ENCODE peak calls at places on chromosomes 11 and 22, in six cellular contexts. C is HCT116, Y is K562, O is H1, J is GM12878, E is HepG2. N is an unnamed sample. For H3K4me1, the result is how much of the 10 kb centered on the place peaks cover.

GRCh38 chr22:17171313-17172171 is 12.5 kb upstream of the HDHD5 start:
- DNase-seq in E (peak), J (no peak), Y (peak), C (peak), O (peak), N (peak)

GRCh38 chr11:66216911-66217310 is 51.5 kb upstream of the RAB1B start:
- DNase-seq in Y (no peak), E (no peak), O (no peak), C (no peak), J (no peak), N (no peak)

GRCh38 chr11:32312865-32313403 is 122.4 kb downstream of the WT1 start:
- DNase-seq in O (no peak), E (peak), Y (peak), J (no peak), C (peak), N (no peak)

GRCh38 chr22:33126881-33127280 is 68.7 kb upstream of the SYN3 start:
- DNase-seq in Y (no peak), E (peak), O (peak), J (no peak), C (no peak), N (peak)

GRCh38 chr11:1478011-1478410 is 8.6 kb downstream of the MOB2 start:
- DNase-seq in O (no peak), C (no peak), E (no peak), J (no peak), Y (no peak), N (no peak)

GRCh38 chr22:30948930-30949342 is 19.6 kb downstream of the MORC2 start:
- DNase-seq in O (no peak), E (no peak), J (no peak), Y (no peak), C (no peak), N (no peak)

GRCh38 chr11:468493-468892 is 18.4 kb downstream of the PTDSS2 start:
- DNase-seq in E (no peak), O (no peak), Y (no peak), J (no peak), C (no peak), N (no peak)

GRCh38 chr22:22598144-22598543 is 39.1 kb upstream of the PRAME start:
- DNase-seq in E (no peak), O (no peak), J (no peak), C (no peak), Y (no peak), N (no peak)

GRCh38 chr22:24006914-24007214 is 1.6 kb upstream of the GSTT4 start:
- DNase-seq in Y (no peak), C (no peak), J (no peak), O (no peak), E (no peak), N (no peak)

GRCh38 chr11:73157141-73158010 is 15.3 kb upstream of the FCHSD2 start:
- DNase-seq in E (peak), O (no peak), C (no peak), J (no peak), Y (no peak), N (no peak)

GRCh38 chr22:47055073-47055355 is 292.6 kb downstream of the TBC1D22A start:
- DNase-seq in J (no peak), Y (no peak), E (no peak), O (no peak), C (no peak), N (no peak)

GRCh38 chr11:63914896-63915681 is 1.9 kb downstream of the RCOR2 start:
- DNase-seq in Y (peak), O (no peak), C (no peak), J (no peak), E (no peak), N (no peak)

GRCh38 chr11:95675585-95675984 is 114.0 kb downstream of the FAM76B start:
- DNase-seq in J (no peak), Y (no peak), C (no peak), E (no peak), O (no peak), N (no peak)

GRCh38 chr11:42407379-42407778 is 904.4 kb upstream of the API5 start:
- DNase-seq in C (no peak), O (peak), E (no peak), Y (no peak), J (no peak), N (peak)

GRCh38 chr11:106493751-106494150 is 416.3 kb downstream of the AASDHPPT start:
- DNase-seq in C (no peak), Y (no peak), O (no peak), E (peak), J (no peak), N (no peak)

GRCh38 chr22:34992672-34993071 is 73.3 kb upstream of the ISX start:
- DNase-seq in J (no peak), E (no peak), C (no peak), Y (no peak), O (no peak), N (no peak)

GRCh38 chr11:19963697-19964340 is 196.5 kb downstream of the DBX1 start:
- DNase-seq in C (no peak), J (no peak), O (no peak), E (no peak), Y (no peak), N (no peak)

GRCh38 chr22:19610518-19611253 is 86.5 kb upstream of the CLDN5 start:
- DNase-seq in C (no peak), Y (no peak), O (no peak), E (no peak), J (no peak), N (no peak)

GRCh38 chr11:27429740-27430451 is 42.7 kb downstream of the LGR4 start:
- DNase-seq in J (no peak), O (no peak), E (no peak), Y (no peak), C (no peak), N (no peak)

GRCh38 chr11:7208391-7208790 is 43.3 kb upstream of the SYT9 start:
- DNase-seq in O (no peak), C (no peak), J (no peak), Y (no peak), E (no peak), N (no peak)

GRCh38 chr11:13445588-13445987 is 17.4 kb downstream of the BTBD10 start:
- DNase-seq in C (no peak), Y (no peak), O (no peak), E (no peak), J (no peak), N (no peak)

GRCh38 chr11:112206071-112206470 is 20.2 kb upstream of the PTS start:
- DNase-seq in O (no peak), E (no peak), Y (no peak), J (no peak), C (no peak), N (no peak)

GRCh38 chr11:73206751-73207280 is 11.3 kb upstream of the P2RY2 start:
- DNase-seq in E (no peak), O (no peak), C (no peak), Y (no peak), J (no peak), N (no peak)

GRCh38 chr11:1470681-1471611 is 15.6 kb downstream of the MOB2 start:
- DNase-seq in E (no peak), Y (no peak), O (no peak), J (no peak), C (no peak), N (no peak)

GRCh38 chr11:63639195-63639832 is 25.1 kb upstream of the PLAAT3 start:
- DNase-seq in J (no peak), O (no peak), E (no peak), Y (no peak), C (no peak), N (no peak)

GRCh38 chr22:25750569-25751173 is 8.7 kb downstream of the MYO18B start:
- DNase-seq in J (no peak), O (no peak), E (no peak), Y (no peak), C (no peak), N (no peak)

GRCh38 chr11:66891849-66892660 is 35.2 kb downstream of the LRFN4 start:
- DNase-seq in E (peak), J (peak), C (peak), O (no peak), Y (peak), N (peak)

GRCh38 chr11:76672431-76673163 is 2.0 kb upstream of the LRRC32 start:
- DNase-seq in O (no peak), J (peak), Y (no peak), C (no peak), E (no peak), N (no peak)

GRCh38 chr11:91199866-91200265 is 977.0 kb upstream of the CHORDC1 start:
- DNase-seq in O (no peak), C (no peak), Y (no peak), J (no peak), E (no peak), N (no peak)
- TF ChIP-seq ZNF274 in O (no peak), C (no peak), Y (no peak), J (no peak), E (no peak), N (no peak)

DNA sequence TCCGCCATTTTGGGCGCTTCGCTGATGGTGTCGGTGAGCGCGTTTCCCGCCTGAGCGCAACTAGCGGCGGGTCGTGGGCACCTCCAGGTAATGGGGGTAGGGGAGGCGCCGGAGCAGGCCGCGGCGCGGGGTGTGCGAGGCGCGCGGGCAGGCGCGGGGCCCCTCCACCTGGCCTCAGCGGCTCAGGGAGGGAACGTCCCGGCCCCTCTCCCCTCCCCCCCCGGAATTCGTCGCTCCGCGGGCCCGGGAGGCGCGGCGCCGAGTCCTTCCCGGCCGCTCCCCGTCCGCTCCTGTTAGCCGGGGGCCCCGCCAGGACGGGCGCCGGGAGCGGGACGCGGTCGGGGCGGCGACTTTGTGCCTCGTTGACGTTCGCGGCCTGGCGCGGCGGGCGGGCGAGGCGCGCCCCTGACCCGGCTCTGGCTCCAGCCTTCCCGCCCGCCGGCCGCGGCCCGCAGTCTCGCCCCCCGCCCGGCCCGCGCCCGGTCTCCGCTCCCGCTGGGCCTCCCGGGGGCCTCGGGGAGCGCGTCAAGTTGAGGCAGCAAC is at the start of gene PPP6R3:
- DNase-seq in E (no peak), O (no peak), J (no peak), Y (no peak), C (no peak), N (no peak)
- H3K4me1 ChIP-seq in E (half or more), O (under half), J (under half), Y (under half), C (under half), N (under half)

DNA sequence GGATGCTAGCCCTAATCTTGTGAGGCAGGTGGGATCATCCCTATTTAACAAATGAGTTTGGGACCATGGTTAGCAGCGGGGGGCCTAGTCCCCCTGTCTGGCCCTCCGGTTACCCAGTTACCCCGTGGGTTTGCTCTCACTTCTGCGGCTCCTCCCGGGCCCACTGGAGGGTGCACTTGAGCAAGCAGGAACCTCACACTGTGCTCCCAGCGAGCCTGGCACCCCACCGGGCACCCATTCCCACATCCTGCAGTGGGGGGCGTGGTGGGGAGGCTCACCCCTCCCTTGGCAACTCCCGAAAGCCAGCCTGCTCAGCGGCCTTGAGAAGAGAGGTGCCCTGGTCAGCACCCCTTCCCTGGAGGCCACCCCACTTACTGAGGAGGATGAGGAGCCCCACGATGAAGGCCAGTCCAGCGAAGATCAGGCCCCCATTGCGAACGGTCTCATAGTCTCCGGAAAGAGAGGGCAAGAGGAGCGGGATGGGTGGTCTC is 2.5 kb downstream of the FXYD2 start:
- DNase-seq in O (no peak), C (no peak), E (no peak), J (no peak), Y (peak), N (no peak)
- TF ChIP-seq YY1 in O (no peak), C (no peak), E (no peak), J (peak), Y (no peak), N (no peak)

GRCh38 chr22:45890351-45890635 is 86.7 kb downstream of the WNT7B start:
- DNase-seq in C (no peak), Y (no peak), O (no peak), J (no peak), E (no peak), N (no peak)

GRCh38 chr22:45892681-45893461 is 84.1 kb downstream of the WNT7B start:
- DNase-seq in J (no peak), Y (no peak), C (no peak), O (no peak), E (no peak), N (no peak)

GRCh38 chr22:45891996-45892621 is 84.9 kb downstream of the WNT7B start:
- DNase-seq in C (no peak), E (no peak), O (no peak), Y (no peak), J (no peak), N (no peak)

GRCh38 chr22:45891021-45891421 is 85.9 kb downstream of the WNT7B start:
- DNase-seq in J (no peak), O (no peak), C (no peak), E (no peak), Y (no peak), N (no peak)

GRCh38 chr22:45891471-45891995 is 85.4 kb downstream of the WNT7B start:
- DNase-seq in E (no peak), C (no peak), Y (no peak), O (no peak), J (no peak), N (no peak)
- TF ChIP-seq ZNF274 in E (no peak), C (no peak), Y (no peak), O (no peak), J (no peak), N (no peak)

GRCh38 chr11:48051217-48051848 is 71.0 kb downstream of the PTPRJ start:
- DNase-seq in E (no peak), O (no peak), C (no peak), J (no peak), Y (no peak), N (no peak)
- H3K4me1 ChIP-seq in E (under half), O (under half), C (under half), J (under half), Y (under half), N (under half)

DNA sequence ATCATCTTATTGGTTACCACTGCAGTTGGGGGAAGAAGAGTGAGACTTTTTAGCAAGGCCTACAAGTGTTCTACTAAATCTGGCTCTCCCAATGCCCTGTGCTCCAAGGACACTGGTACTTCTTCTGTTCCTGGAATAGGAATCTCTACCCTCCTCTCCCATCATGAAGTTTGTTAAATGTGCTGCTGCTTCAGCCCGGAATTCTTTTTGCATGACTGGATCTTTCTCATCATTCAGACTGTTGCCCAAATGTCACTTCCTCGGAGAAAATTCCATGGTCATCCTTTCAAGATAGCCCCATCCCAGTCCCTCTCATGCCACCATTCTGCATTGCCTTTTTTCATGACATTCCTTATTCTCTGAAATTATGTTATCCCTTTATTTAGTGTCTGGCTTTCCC is 400.8 kb downstream of the SOX6 start:
- DNase-seq in E (no peak), C (no peak), O (no peak), Y (no peak), J (no peak), N (no peak)
- TF ChIP-seq YY1 in E (no peak), C (no peak), O (no peak), Y (no peak), J (no peak), N (no peak)

GRCh38 chr11:131246589-131247164 is 123.7 kb upstream of the NTM start:
- DNase-seq in J (no peak), E (peak), O (peak), C (no peak), Y (peak), N (no peak)
- TF ChIP-seq ZNF274 in J (no peak), E (no peak), O (no peak), C (no peak), Y (no peak), N (no peak)

DNA sequence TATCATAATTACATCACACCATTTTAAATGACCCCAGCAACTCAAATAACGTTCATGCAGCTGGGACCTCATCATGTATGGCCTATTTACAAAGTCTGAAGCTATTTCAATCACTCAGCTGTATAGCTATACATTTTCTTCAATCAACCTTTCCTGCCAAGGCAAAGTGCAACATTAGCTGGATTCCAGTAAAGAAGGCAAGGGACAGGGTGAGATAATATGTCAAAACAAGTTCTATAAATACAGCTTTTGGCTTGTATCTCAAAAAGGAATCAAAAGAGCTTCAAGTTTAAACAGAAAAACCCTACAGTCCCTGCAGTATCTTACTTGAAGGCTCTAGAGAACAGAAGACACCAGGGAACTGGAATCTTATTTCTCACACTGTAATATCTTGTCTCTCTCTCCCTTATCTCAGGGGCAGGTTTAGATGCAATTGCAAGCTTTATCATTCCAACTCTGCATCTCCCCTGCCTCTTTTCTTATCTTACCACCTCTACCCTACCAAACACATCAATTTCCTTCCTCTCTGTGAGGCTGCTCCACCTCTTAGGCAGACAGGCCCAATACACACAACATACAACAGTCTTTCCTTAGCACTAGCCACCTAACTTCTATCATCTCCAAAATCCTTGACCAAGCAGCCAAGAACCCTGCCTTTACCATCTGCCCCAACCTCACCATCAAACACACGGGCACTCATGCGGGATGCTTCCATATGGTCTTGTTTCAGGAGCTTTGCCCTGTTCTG is 34.5 kb downstream of the CELF1 start:
- DNase-seq in Y (no peak), O (no peak), E (no peak), C (no peak), J (no peak), N (no peak)
- H3K4me1 ChIP-seq in Y (under half), O (under half), E (half or more), C (under half), J (under half), N (under half)

DNA sequence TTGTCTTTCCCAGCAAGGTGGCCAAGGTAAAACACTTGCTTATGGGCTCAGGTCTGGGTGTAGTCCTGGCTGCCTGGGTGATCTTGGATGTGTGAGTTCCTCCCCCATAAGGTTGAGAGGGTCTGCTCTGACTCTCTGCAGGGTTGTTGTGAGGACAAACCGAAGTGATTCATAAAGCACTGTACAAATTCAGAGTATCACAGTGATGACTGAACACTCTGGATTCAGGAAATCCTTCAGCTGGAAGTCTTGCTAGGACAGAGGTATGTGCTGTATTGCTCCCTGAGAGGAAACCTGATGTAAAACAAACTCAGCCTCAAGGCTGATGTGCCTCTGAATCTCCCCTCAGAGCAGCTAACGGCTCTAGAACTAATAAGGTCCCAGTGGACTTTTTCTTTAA is 220.9 kb upstream of the PITPNB start:
- DNase-seq in Y (no peak), O (no peak), C (no peak), J (no peak), E (no peak), N (no peak)
- TF ChIP-seq YY1 in Y (no peak), O (no peak), C (no peak), J (no peak), E (no peak), N (no peak)

N was measured in NT2/D1.